ENCODE peak calls at places on chromosome 21, in four cellular contexts. H is AG08396; I is activated T-helper 1 cell treated with anti-CD3 and anti-CD28 coated beads, Interleukin-2, amount 50 U/mL, for 16 hours; A is amygdala. E is an unnamed sample.

GRCh38 chr21:9730866-9731265 is 790.5 kb upstream of the TPTE start:
- DNase-seq in I (no peak), H (no peak), A (no peak), E (no peak)

GRCh38 chr21:31580866-31581276 is 78.6 kb upstream of the SOD1 start:
- DNase-seq in I (peak), H (peak), A (peak), E (peak)

GRCh38 chr21:36829116-36829515 is 130.2 kb downstream of the SIM2 start:
- DNase-seq in I (no peak), H (no peak), A (no peak), E (no peak)

GRCh38 chr21:35864039-35864438 is 196.3 kb downstream of the SETD4 start:
- DNase-seq in H (no peak), I (no peak), A (no peak), E (no peak)

GRCh38 chr21:38351961-38352521 is 95.2 kb downstream of the KCNJ15 start:
- DNase-seq in A (no peak), I (no peak), H (peak), E (no peak)

GRCh38 chr21:37983336-37984095 is 67.3 kb upstream of the KCNJ6 start:
- DNase-seq in A (no peak), I (no peak), H (no peak), E (no peak)

GRCh38 chr21:35179990-35180557 is 131.0 kb upstream of the RUNX1 start:
- DNase-seq in H (peak), I (no peak), A (no peak), E (no peak)

GRCh38 chr21:38797470-38797869 is 8.3 kb upstream of the ETS2 start:
- DNase-seq in I (no peak), H (no peak), A (no peak), E (no peak)

GRCh38 chr21:29245104-29245643 is 53.5 kb upstream of the BACH1 start:
- DNase-seq in H (no peak), A (no peak), I (no peak), E (peak)

GRCh38 chr21:19853709-19854575 is 1144.3 kb upstream of the NCAM2 start:
- DNase-seq in H (peak), A (no peak), I (no peak), E (no peak)

GRCh38 chr21:45383615-45384201 is 21.3 kb upstream of the COL18A1 start:
- DNase-seq in A (no peak), I (no peak), H (no peak), E (no peak)

GRCh38 chr21:27802816-27803475 is 836.1 kb upstream of the ADAMTS5 start:
- DNase-seq in A (no peak), H (peak), I (no peak), E (no peak)

GRCh38 chr21:25103500-25104207 is 503.6 kb downstream of the MRPL39 start:
- DNase-seq in A (no peak), I (no peak), H (peak), E (no peak)

GRCh38 chr21:35366348-35367085 is 317.4 kb upstream of the RUNX1 start:
- DNase-seq in H (no peak), I (no peak), A (no peak), E (no peak)

GRCh38 chr21:22020221-22020620 is 1022.0 kb downstream of the NCAM2 start:
- DNase-seq in H (no peak), A (no peak), I (no peak), E (no peak)

GRCh38 chr21:43315244-43316137 is 111.4 kb downstream of the SIK1 start:
- DNase-seq in I (no peak), A (no peak), H (no peak), E (no peak)

GRCh38 chr21:29181799-29182470 is 51.5 kb downstream of the MAP3K7CL start:
- DNase-seq in H (peak), I (no peak), A (no peak), E (no peak)

GRCh38 chr21:41805643-41806042 is 38.8 kb upstream of the RIPK4 start:
- DNase-seq in I (no peak), H (no peak), A (no peak), E (no peak)

GRCh38 chr21:37658994-37659458 is 257.2 kb downstream of the KCNJ6 start:
- DNase-seq in I (no peak), H (peak), A (no peak), E (no peak)

GRCh38 chr21:34883501-34884271 is 165.4 kb downstream of the RUNX1 start:
- DNase-seq in A (no peak), H (no peak), I (no peak), E (no peak)

GRCh38 chr21:33980276-33980916 is 64.8 kb upstream of the ATP5PO start:
- DNase-seq in I (no peak), H (no peak), A (no peak), E (no peak)

GRCh38 chr21:46205766-46206162 is 21.5 kb upstream of the SPATC1L start:
- DNase-seq in A (no peak), I (no peak), H (no peak), E (no peak)

GRCh38 chr21:42615924-42616323 is 37.5 kb upstream of the PDE9A start:
- DNase-seq in H (no peak), A (no peak), I (no peak), E (no peak)

GRCh38 chr21:45291613-45292398 is 4.1 kb upstream of the POFUT2 start:
- DNase-seq in I (no peak), A (no peak), H (no peak), E (no peak)

GRCh38 chr21:16309250-16309971 is 579.6 kb downstream of the USP25 start:
- DNase-seq in I (no peak), H (no peak), A (no peak), E (no peak)

GRCh38 chr21:44365967-44366585 is 12.7 kb downstream of the TRPM2 start:
- DNase-seq in H (no peak), I (no peak), A (no peak), E (no peak)

GRCh38 chr21:45187646-45188045 is 100.0 kb downstream of the POFUT2 start:
- DNase-seq in I (no peak), A (no peak), H (no peak), E (no peak)

GRCh38 chr21:35190201-35190701 is 141.1 kb upstream of the RUNX1 start:
- DNase-seq in H (no peak), A (no peak), I (no peak), E (no peak)

GRCh38 chr21:17387030-17387617 is 125.7 kb upstream of the CXADR start:
- DNase-seq in H (peak), A (no peak), I (no peak), E (peak)

GRCh38 chr21:39373634-39374033 is 24.7 kb upstream of the HMGN1 start:
- DNase-seq in H (no peak), A (peak), I (no peak), E (no peak)